ENCODE peak calls at places on chromosomes 6 and 20, in six cellular contexts. D is NCI-H345, H is GF-D8, G is HCT116, X is upper lobe of right lung, M is cerebellar cortex. J is an unnamed sample.
A peak's percentile ranks its signal among the peaks of the same experiment; 100 is the strongest.

GRCh38 chr6:29865648-29866047 is 38.0 kb downstream of the HLA-G start:
- DNase-seq in D (no peak), G (no peak), H (no peak), M (no peak), X (no peak), J (no peak)

GRCh38 chr6:43758617-43759050 is 11.4 kb upstream of the VEGFA start:
- DNase-seq in H (no peak), D (peak; percentile 37), X (no peak), G (no peak), M (no peak), J (peak; percentile 49)

GRCh38 chr20:8790442-8791074 is 278.3 kb upstream of the PLCB4 start:
- DNase-seq in G (peak; percentile 24), X (no peak), M (peak; percentile 79), H (no peak), D (peak; percentile 41), J (no peak)

GRCh38 chr6:29517728-29518440 is 30.1 kb upstream of the MAS1L start:
- DNase-seq in D (no peak), H (no peak), G (no peak), M (no peak), X (no peak), J (no peak)

GRCh38 chr6:75215291-75215690 is 9.4 kb upstream of the COL12A1 start:
- DNase-seq in H (no peak), X (no peak), G (no peak), D (no peak), M (no peak), J (no peak)

GRCh38 chr6:125183391-125183790 is 29.8 kb downstream of the TPD52L1 start:
- DNase-seq in H (no peak), X (no peak), G (no peak), M (no peak), D (no peak), J (no peak)

GRCh38 chr6:128848169-128848935 is 34.6 kb upstream of the LAMA2 start:
- DNase-seq in M (no peak), D (no peak), H (no peak), X (no peak), G (no peak), J (no peak)

GRCh38 chr20:9615766-9616454 is 101.5 kb downstream of the LAMP5 start:
- DNase-seq in H (no peak), D (no peak), M (peak; percentile 21), G (no peak), X (no peak), J (no peak)

GRCh38 chr20:54995553-54995952 is 520.2 kb downstream of the DOK5 start:
- DNase-seq in X (no peak), H (no peak), G (no peak), D (no peak), M (no peak), J (no peak)

GRCh38 chr6:155273438-155273837 is 9.6 kb downstream of the CLDN20 start:
- DNase-seq in G (no peak), D (no peak), H (no peak), M (no peak), X (no peak), J (no peak)

GRCh38 chr20:63062188-63063140 is 55.7 kb upstream of the BHLHE23 start:
- DNase-seq in D (no peak), M (no peak), G (no peak), H (no peak), X (peak; percentile 22), J (peak; percentile 12)

GRCh38 chr20:63440366-63440955 is 32.0 kb downstream of the KCNQ2 start:
- DNase-seq in M (no peak), G (no peak), H (no peak), D (no peak), X (no peak), J (no peak)

GRCh38 chr20:420169-420620 is 12.1 kb downstream of the RBCK1 start:
- DNase-seq in D (no peak), X (no peak), G (no peak), M (no peak), H (no peak), J (no peak)

GRCh38 chr20:733806-734205 is 34.5 kb downstream of the SLC52A3 start:
- DNase-seq in H (no peak), M (no peak), X (no peak), D (no peak), G (no peak), J (peak; percentile 36)

GRCh38 chr20:50008007-50008406 is 25.2 kb downstream of the SNAI1 start:
- DNase-seq in X (no peak), G (no peak), M (no peak), H (no peak), D (no peak), J (no peak)

GRCh38 chr20:32957451-32957850 is 46.8 kb downstream of the SUN5 start:
- DNase-seq in H (no peak), G (no peak), M (no peak), D (no peak), X (no peak), J (no peak)

GRCh38 chr20:52003976-52004375 is 187.6 kb downstream of the ZFP64 start:
- DNase-seq in H (no peak), M (no peak), D (peak; percentile 58), G (no peak), X (no peak), J (no peak)

GRCh38 chr6:3748208-3748701 is 3.3 kb downstream of the PXDC1 start:
- DNase-seq in D (no peak), G (peak; percentile 53), M (peak; percentile 31), X (no peak), H (no peak), J (peak; percentile 85)

GRCh38 chr6:87152528-87152950 is 2.8 kb upstream of the ZNF292 start:
- DNase-seq in H (no peak), D (no peak), G (no peak), X (no peak), M (peak; percentile 54), J (no peak)

GRCh38 chr6:11096109-11096508 is 2.5 kb downstream of the SMIM13 start:
- DNase-seq in H (no peak), M (peak; percentile 68), G (peak; percentile 54), D (no peak), X (no peak), J (no peak)

GRCh38 chr20:42688576-42688975 is 501.1 kb downstream of the PTPRT start:
- DNase-seq in X (no peak), G (no peak), H (no peak), D (no peak), M (no peak), J (no peak)

GRCh38 chr6:34223964-34224940 is 12.4 kb upstream of the HMGA1 start:
- DNase-seq in D (peak; percentile 91), G (no peak), H (peak; percentile 60), X (peak; percentile 96), M (peak; percentile 87), J (peak; percentile 97)

GRCh38 chr6:124002377-124003081 is 198.9 kb downstream of the NKAIN2 start:
- DNase-seq in H (no peak), X (no peak), G (no peak), D (no peak), M (peak; percentile 88), J (no peak)

J was measured in aorta.